ENCODE peak calls at places on chromosomes 7 and 10, in eight cellular contexts. W is suprapubic skin, M is stomach, B is heart left ventricle, A is HFFc6, U is body of pancreas, X is RWPE2, O is right lobe of liver. H is an unnamed sample.

GRCh38 chr10:27783660-27784059 is 38.0 kb upstream of the MKX start:
- DNase-seq in W (no peak), M (no peak), B (no peak), A (peak; percentile 78), U (peak; percentile 33), X (no peak), O (no peak), H (peak; percentile 53)

GRCh38 chr10:21524526-21525366 is 736 bp downstream of the SKIDA1 start:
- DNase-seq in W (no peak), M (no peak), B (no peak), A (no peak), U (no peak), X (no peak), O (no peak), H (peak; percentile 23)

GRCh38 chr7:92246363-92247101 is 758 bp downstream of the ANKIB1 start:
- DNase-seq in W (no peak), M (no peak), B (peak; percentile 46), A (no peak), U (peak; percentile 18), X (no peak), O (no peak), H (peak; percentile 25)

GRCh38 chr10:3427316-3427715 is 254.7 kb upstream of the PITRM1 start:
- DNase-seq in W (no peak), M (no peak), B (no peak), A (no peak), U (no peak), X (no peak), O (no peak), H (no peak)

GRCh38 chr10:101038486-101038885 is 7.5 kb downstream of the SFXN3 start:
- DNase-seq in W (no peak), M (no peak), B (peak; percentile 41), A (no peak), U (no peak), X (no peak), O (no peak), H (peak; percentile 40)

GRCh38 chr7:140281255-140281654 is 104.5 kb upstream of the KDM7A start:
- DNase-seq in W (no peak), M (no peak), B (no peak), A (no peak), U (no peak), X (no peak), O (no peak), H (no peak)

GRCh38 chr7:409344-410281 is 110.0 kb downstream of the PDGFA start:
- DNase-seq in W (no peak), M (no peak), B (peak; percentile 46), A (no peak), U (no peak), X (peak; percentile 51), O (no peak), H (no peak)

GRCh38 chr10:79111427-79111826 is 42.7 kb downstream of the ZMIZ1 start:
- DNase-seq in W (no peak), M (no peak), B (no peak), A (peak; percentile 74), U (peak; percentile 67), X (no peak), O (peak; percentile 48), H (no peak)

GRCh38 chr10:102347236-102347828 is 48.2 kb upstream of the NFKB2 start:
- DNase-seq in W (no peak), M (peak; percentile 63), B (no peak), A (peak; percentile 42), U (peak; percentile 46), X (no peak), O (peak; percentile 33), H (peak; percentile 72)

GRCh38 chr7:27182285-27182827 is 2.7 kb downstream of the HOXA11 start:
- DNase-seq in W (peak; percentile 56), M (peak; percentile 5), B (no peak), A (no peak), U (peak; percentile 2), X (peak; percentile 45), O (no peak), H (no peak)

GRCh38 chr7:99473315-99473596 is 566 bp downstream of the ZNF789 start:
- DNase-seq in W (no peak), M (no peak), B (no peak), A (peak; percentile 70), U (no peak), X (no peak), O (no peak), H (no peak)

GRCh38 chr7:133003052-133003910 is 78.6 kb downstream of the CHCHD3 start:
- DNase-seq in W (no peak), M (no peak), B (no peak), A (no peak), U (no peak), X (no peak), O (no peak), H (no peak)

GRCh38 chr10:94279835-94280709 is 82.7 kb downstream of the NOC3L start:
- DNase-seq in W (no peak), M (peak; percentile 32), B (peak; percentile 74), A (peak; percentile 29), U (peak; percentile 61), X (no peak), O (peak; percentile 65), H (peak; percentile 74)

GRCh38 chr10:79367421-79368189 is 20.3 kb downstream of the PPIF start:
- DNase-seq in W (no peak), M (no peak), B (no peak), A (peak; percentile 72), U (no peak), X (no peak), O (no peak), H (no peak)

GRCh38 chr10:31926154-31926553 is 2.5 kb downstream of the ARHGAP12 start:
- DNase-seq in W (no peak), M (no peak), B (no peak), A (no peak), U (no peak), X (no peak), O (no peak), H (no peak)

GRCh38 chr10:31927597-31928530 is 767 bp downstream of the ARHGAP12 start:
- DNase-seq in W (peak; percentile 76), M (peak; percentile 50), B (peak; percentile 73), A (peak; percentile 43), U (peak; percentile 39), X (peak; percentile 56), O (peak; percentile 63), H (peak; percentile 56)

GRCh38 chr10:31924833-31925232 is 3.8 kb downstream of the ARHGAP12 start:
- DNase-seq in W (no peak), M (no peak), B (no peak), A (no peak), U (no peak), X (no peak), O (no peak), H (no peak)

GRCh38 chr10:31928531-31929259 is at the start of gene ARHGAP12:
- DNase-seq in W (peak; percentile 95), M (peak; percentile 95), B (peak; percentile 96), A (peak; percentile 72), U (peak; percentile 90), X (peak; percentile 79), O (peak; percentile 92), H (peak; percentile 95)

DNA sequence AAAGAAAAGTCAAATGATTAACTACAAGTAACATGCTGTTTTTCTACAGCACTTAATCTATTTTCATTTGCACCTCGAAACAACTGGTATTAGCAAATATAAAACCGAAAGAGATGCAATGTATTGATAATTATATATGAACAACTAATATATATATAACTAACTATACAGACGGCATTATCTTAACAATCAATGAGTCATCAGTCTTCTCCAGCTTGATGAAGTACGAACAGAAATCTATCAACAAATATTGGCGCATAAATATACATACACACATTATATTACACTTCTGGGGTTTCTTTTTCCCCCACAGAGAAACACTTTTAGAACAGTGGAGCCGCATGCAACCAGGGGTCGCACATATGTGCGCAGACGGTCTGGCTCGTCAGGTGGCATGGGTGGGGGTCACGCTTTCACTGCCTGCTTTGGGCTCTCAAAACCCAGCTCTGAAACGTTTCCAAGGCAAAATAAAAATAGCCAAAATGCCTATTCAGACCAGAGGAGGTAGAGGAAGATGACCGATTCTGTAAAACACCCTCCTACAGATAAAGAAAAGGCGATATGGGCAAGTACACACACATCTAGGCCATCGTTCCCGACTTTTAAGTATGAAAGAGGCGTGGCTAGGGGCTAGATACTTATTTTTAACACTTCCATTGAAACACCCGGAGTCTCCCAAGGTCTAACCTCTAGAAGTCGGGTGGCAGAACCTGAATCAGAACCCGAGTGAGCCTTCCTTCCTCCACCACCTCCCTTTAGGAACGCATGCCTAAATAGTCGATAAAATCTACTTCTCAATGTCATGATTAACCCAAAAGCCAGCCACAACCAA is 1.6 kb downstream of the ARHGAP12 start:
- DNase-seq in W (no peak), M (no peak), B (no peak), A (no peak), U (no peak), X (no peak), O (no peak), H (no peak)
- TF ChIP-seq CTCF in W (no peak), M (no peak), B (no peak), A (no peak), U (no peak), X (no peak), O (no peak), H (no peak)

GRCh38 chr10:72375585-72375984 is 20.9 kb upstream of the DNAJB12 start:
- DNase-seq in W (no peak), M (no peak), B (no peak), A (peak; percentile 5), U (no peak), X (no peak), O (no peak), H (no peak)
- TF ChIP-seq CTCF in W (no peak), M (no peak), B (no peak), A (no peak), U (no peak), X (peak; percentile 22), O (no peak), H (no peak)

DNA sequence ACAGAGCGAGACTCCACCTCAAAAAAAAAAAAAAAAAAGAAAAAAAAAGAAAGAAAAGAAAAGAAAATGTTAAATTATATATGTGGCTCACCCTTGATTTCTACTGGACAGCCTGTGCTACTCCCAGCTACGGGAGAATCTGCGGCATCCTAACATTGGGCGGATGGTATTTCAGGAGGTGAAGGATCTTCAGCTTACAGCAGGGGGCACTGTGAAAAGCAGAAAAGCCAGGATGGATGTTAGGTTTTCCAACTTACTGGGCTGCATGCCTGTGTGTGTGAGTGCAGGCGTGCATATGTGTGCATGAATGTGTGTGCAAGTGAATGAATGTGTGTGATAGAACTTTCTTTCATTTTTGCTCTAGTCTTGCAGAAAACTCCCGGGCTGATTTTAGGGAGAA is 1066.5 kb downstream of the TYW1 start:
- DNase-seq in W (no peak), M (no peak), B (no peak), A (no peak), U (no peak), X (no peak), O (no peak), H (no peak)
- TF ChIP-seq CTCF in W (no peak), M (no peak), B (peak; percentile 49), A (peak; percentile 28), U (peak; percentile 24), X (peak; percentile 12), O (peak; percentile 45), H (no peak)

DNA sequence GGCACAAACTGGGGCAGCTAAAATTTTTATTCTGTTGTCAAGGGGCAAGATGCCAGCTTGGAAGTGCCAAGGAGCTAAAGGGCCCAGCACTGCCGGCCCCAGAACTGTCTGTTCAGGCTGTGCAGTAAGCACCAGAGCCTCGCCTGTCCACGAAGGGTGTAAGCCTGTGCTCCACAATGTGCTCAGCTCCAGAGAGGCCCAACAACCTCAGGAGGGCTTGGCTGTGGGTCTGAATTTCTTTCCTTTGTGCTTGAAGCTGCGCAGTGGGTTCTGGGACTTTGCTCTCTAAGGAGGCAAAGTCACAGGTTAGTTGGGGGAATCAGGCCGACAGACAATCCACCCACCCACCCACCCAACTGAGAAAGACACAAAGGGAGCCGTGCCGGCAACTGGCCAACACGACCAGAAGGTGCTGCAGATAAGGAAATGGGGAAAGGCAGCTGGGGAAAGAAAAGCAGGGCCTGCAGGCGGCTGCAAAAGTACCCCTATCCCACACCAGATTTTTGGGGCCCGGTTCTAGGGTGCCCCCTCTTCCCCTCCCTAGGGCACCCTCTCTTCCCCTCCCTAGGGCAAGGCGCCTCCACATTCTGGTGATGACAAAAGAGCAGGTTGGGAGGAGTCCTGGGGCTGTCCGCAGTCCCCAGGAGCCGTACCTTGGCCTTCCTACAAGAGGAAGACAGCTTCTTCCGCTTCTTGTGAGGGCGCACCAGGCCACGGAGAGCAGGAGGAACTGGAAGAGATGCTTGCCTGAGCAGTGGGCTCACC is 7.7 kb downstream of the DDX56 start:
- DNase-seq in W (no peak), M (no peak), B (no peak), A (no peak), U (no peak), X (no peak), O (no peak), H (no peak)
- TF ChIP-seq CTCF in W (no peak), M (no peak), B (peak; percentile 2), A (peak; percentile 72), U (no peak), X (peak; percentile 64), O (no peak), H (peak; percentile 52)